ENCODE peak calls at places on chromosomes 7 and 10, in six cellular contexts. O is suprapubic skin, J is esophagus muscularis mucosa, N is HCT116, D is GM23338, M is K562. L is an unnamed sample. For H3K4me1, the result is how much of the 10 kb centered on the place peaks cover.

GRCh38 chr7:72413290-72413689 is 1.2 kb upstream of the CALN1 start:
- DNase-seq in O (no peak), J (no peak), N (no peak), D (no peak), M (no peak), L (no peak)

GRCh38 chr10:116765549-116766162 is 23.3 kb upstream of the HSPA12A start:
- DNase-seq in O (peak), J (no peak), N (peak), D (peak), M (peak), L (no peak)

GRCh38 chr7:93835684-93836083 is 54.9 kb downstream of the TFPI2 start:
- DNase-seq in O (no peak), J (no peak), N (no peak), D (no peak), M (no peak), L (no peak)

GRCh38 chr10:23918839-23919238 is 290.1 kb upstream of the KIAA1217 start:
- DNase-seq in O (no peak), J (peak), N (no peak), D (peak), M (no peak), L (no peak)

GRCh38 chr7:38880454-38880853 is 28.5 kb downstream of the VPS41 start:
- DNase-seq in O (no peak), J (no peak), N (no peak), D (no peak), M (no peak), L (no peak)

GRCh38 chr7:360454-361100 is 70.6 kb downstream of the FOXL3 start:
- DNase-seq in O (no peak), J (no peak), N (no peak), D (no peak), M (no peak), L (no peak)

GRCh38 chr10:88110822-88111221 is 247.4 kb downstream of the PTEN start:
- DNase-seq in O (no peak), J (no peak), N (no peak), D (no peak), M (no peak), L (no peak)

GRCh38 chr10:24721254-24722106 is 2.2 kb downstream of the ARHGAP21 start:
- DNase-seq in O (peak), J (peak), N (no peak), D (peak), M (peak), L (peak)

GRCh38 chr10:119783665-119784027 is 57.8 kb downstream of the INPP5F start:
- DNase-seq in O (no peak), J (no peak), N (no peak), D (no peak), M (no peak), L (no peak)

GRCh38 chr7:104231054-104232046 is 23.5 kb upstream of the ORC5 start:
- DNase-seq in O (no peak), J (no peak), N (peak), D (peak), M (peak), L (no peak)

GRCh38 chr7:158270856-158271413 is 316.7 kb downstream of the PTPRN2 start:
- DNase-seq in O (peak), J (no peak), N (no peak), D (no peak), M (no peak), L (no peak)

GRCh38 chr7:3162286-3162685 is 118.6 kb upstream of the CARD11 start:
- DNase-seq in O (no peak), J (no peak), N (no peak), D (peak), M (peak), L (no peak)

GRCh38 chr7:44184221-44184873 is 4.9 kb downstream of the GCK start:
- DNase-seq in O (no peak), J (no peak), N (peak), D (no peak), M (no peak), L (peak)

GRCh38 chr10:124740374-124741280 is 3.6 kb downstream of the FAM53B start:
- DNase-seq in O (no peak), J (no peak), N (no peak), D (peak), M (no peak), L (peak)

GRCh38 chr7:105655901-105656380 is 74.6 kb upstream of the EFCAB10 start:
- DNase-seq in O (no peak), J (no peak), N (no peak), D (no peak), M (no peak), L (no peak)

GRCh38 chr10:98172073-98172472 is 37.6 kb downstream of the R3HCC1L start:
- DNase-seq in O (no peak), J (no peak), N (no peak), D (no peak), M (no peak), L (no peak)

GRCh38 chr7:36928718-36929117 is 204.4 kb upstream of the AOAH start:
- DNase-seq in O (no peak), J (no peak), N (no peak), D (no peak), M (no peak), L (no peak)

GRCh38 chr10:96511044-96511945 is 2.4 kb downstream of the TLL2 start:
- DNase-seq in O (peak), J (peak), N (peak), D (peak), M (peak), L (peak)

GRCh38 chr10:47176903-47177860 is 122.8 kb upstream of the GDF10 start:
- DNase-seq in O (no peak), J (peak), N (no peak), D (no peak), M (no peak), L (no peak)

GRCh38 chr10:84783909-84784308 is 455.5 kb downstream of the CCSER2 start:
- DNase-seq in O (no peak), J (no peak), N (no peak), D (no peak), M (no peak), L (no peak)

GRCh38 chr10:3091346-3091787 is 24.0 kb downstream of the PFKP start:
- DNase-seq in O (no peak), J (no peak), N (peak), D (no peak), M (no peak), L (peak)

GRCh38 chr10:70132098-70133029 is at the start of gene AIFM2:
- DNase-seq in O (peak), J (no peak), N (peak), D (peak), M (peak), L (peak)

GRCh38 chr10:75012471-75012870 is 99.0 kb upstream of the SAMD8 start:
- DNase-seq in O (no peak), J (no peak), N (no peak), D (no peak), M (no peak), L (no peak)

GRCh38 chr10:127983701-127984100 is 76.8 kb downstream of the PTPRE start:
- DNase-seq in O (no peak), J (no peak), N (no peak), D (no peak), M (no peak), L (peak)

GRCh38 chr7:80609732-80610131 is 28.7 kb upstream of the CD36 start:
- DNase-seq in O (no peak), J (no peak), N (no peak), D (no peak), M (no peak), L (no peak)

GRCh38 chr7:31540786-31541185 is 26.9 kb downstream of the ITPRID1 start:
- DNase-seq in O (no peak), J (no peak), N (no peak), D (no peak), M (no peak), L (no peak)

GRCh38 chr7:105250239-105250638 is 138.5 kb downstream of the SRPK2 start:
- DNase-seq in O (no peak), J (no peak), N (no peak), D (no peak), M (no peak), L (no peak)

GRCh38 chr10:26215923-26216576 is 524 bp upstream of the GAD2 start:
- DNase-seq in O (no peak), J (peak), N (no peak), D (peak), M (no peak), L (no peak)

GRCh38 chr10:17237915-17238444 is 9.9 kb downstream of the VIM start:
- DNase-seq in O (no peak), J (no peak), N (no peak), D (no peak), M (no peak), L (no peak)

GRCh38 chr10:24963646-24964045 is 11.2 kb upstream of the PRTFDC1 start:
- DNase-seq in O (no peak), J (no peak), N (no peak), D (no peak), M (no peak), L (no peak)

GRCh38 chr10:15046626-15047025 is 2.9 kb downstream of the OLAH start:
- DNase-seq in O (no peak), J (no peak), N (no peak), D (no peak), M (no peak), L (no peak)

GRCh38 chr7:127850195-127850594 is 181.0 kb downstream of the LRRC4 start:
- DNase-seq in O (no peak), J (no peak), N (no peak), D (no peak), M (no peak), L (no peak)

GRCh38 chr10:114577133-114577532 is 80.9 kb downstream of the ABLIM1 start:
- DNase-seq in O (no peak), J (no peak), N (no peak), D (no peak), M (no peak), L (no peak)

GRCh38 chr10:103967433-103968142 is 648 bp downstream of the SLK start:
- DNase-seq in O (no peak), J (no peak), N (no peak), D (peak), M (peak), L (peak)

GRCh38 chr7:134599371-134599770 is 47.3 kb upstream of the BPGM start:
- DNase-seq in O (no peak), J (no peak), N (no peak), D (peak), M (no peak), L (no peak)

GRCh38 chr10:113585949-113586348 is 33.1 kb downstream of the HABP2 start:
- DNase-seq in O (no peak), J (no peak), N (no peak), D (no peak), M (peak), L (no peak)

GRCh38 chr7:35495377-35495776 is 199.6 kb downstream of the HERPUD2 start:
- DNase-seq in O (no peak), J (no peak), N (no peak), D (no peak), M (no peak), L (no peak)

GRCh38 chr7:85851571-85852193 is 664.8 kb upstream of the SEMA3D start:
- DNase-seq in O (no peak), J (no peak), N (peak), D (peak), M (no peak), L (no peak)

GRCh38 chr7:130879191-130879590 is 145.2 kb upstream of the KLF14 start:
- DNase-seq in O (no peak), J (no peak), N (no peak), D (no peak), M (no peak), L (no peak)

DNA sequence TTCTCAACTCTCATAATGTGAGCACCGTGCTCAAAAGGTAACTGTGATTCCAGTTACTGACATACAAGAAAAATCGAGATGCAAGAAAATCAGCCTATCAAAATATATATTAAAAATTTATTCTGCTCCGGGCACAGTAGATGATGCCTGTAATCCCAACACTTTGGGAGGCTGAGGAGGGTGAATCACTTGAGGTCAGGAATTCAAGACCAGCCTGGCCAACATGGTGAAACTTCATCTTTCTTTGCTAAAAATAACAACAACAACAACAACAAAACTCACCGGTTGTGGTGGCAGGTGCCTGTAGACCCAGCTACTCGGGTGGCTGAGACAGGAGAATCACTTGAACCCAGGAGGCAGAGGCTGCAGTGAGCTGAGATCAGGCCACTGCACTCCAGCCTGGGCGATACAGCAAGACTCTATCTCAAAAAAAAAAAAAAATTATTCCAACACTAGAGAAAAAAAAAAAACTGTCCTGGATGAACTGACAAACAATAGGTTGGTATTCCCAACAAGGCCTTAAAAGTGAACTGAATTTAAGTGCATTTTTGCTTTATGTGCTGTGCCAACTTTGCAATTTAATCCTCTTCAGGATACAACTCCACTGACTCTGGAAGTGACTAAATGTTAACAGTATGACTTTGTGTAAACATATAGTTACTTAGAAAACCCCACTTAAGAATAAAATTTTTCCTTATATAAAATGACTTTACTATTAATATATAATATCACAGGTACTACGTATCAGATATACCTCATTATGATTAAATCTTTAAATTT is 51.1 kb downstream of the JMJD1C start:
- DNase-seq in O (no peak), J (no peak), N (no peak), D (no peak), M (no peak), L (no peak)
- TF ChIP-seq POLR2AphosphoS5 in O (no peak), J (no peak), N (no peak), D (no peak), M (no peak), L (no peak)

GRCh38 chr10:6139470-6139869 is 50.6 kb downstream of the RBM17 start:
- DNase-seq in O (no peak), J (no peak), N (no peak), D (no peak), M (no peak), L (no peak)

GRCh38 chr10:6140141-6140841 is 51.5 kb downstream of the RBM17 start:
- DNase-seq in O (no peak), J (no peak), N (no peak), D (peak), M (no peak), L (peak)

GRCh38 chr10:6142644-6143043 is 53.8 kb downstream of the RBM17 start:
- DNase-seq in O (no peak), J (no peak), N (no peak), D (no peak), M (no peak), L (no peak)

GRCh38 chr10:6141296-6142151 is 52.7 kb downstream of the RBM17 start:
- DNase-seq in O (peak), J (no peak), N (no peak), D (no peak), M (peak), L (peak)

GRCh38 chr10:6140965-6141295 is 52.1 kb downstream of the RBM17 start:
- DNase-seq in O (no peak), J (no peak), N (no peak), D (no peak), M (no peak), L (no peak)
- H3K27ac ChIP-seq in O (peak), J (no peak), N (no peak), D (no peak), M (no peak), L (peak)

DNA sequence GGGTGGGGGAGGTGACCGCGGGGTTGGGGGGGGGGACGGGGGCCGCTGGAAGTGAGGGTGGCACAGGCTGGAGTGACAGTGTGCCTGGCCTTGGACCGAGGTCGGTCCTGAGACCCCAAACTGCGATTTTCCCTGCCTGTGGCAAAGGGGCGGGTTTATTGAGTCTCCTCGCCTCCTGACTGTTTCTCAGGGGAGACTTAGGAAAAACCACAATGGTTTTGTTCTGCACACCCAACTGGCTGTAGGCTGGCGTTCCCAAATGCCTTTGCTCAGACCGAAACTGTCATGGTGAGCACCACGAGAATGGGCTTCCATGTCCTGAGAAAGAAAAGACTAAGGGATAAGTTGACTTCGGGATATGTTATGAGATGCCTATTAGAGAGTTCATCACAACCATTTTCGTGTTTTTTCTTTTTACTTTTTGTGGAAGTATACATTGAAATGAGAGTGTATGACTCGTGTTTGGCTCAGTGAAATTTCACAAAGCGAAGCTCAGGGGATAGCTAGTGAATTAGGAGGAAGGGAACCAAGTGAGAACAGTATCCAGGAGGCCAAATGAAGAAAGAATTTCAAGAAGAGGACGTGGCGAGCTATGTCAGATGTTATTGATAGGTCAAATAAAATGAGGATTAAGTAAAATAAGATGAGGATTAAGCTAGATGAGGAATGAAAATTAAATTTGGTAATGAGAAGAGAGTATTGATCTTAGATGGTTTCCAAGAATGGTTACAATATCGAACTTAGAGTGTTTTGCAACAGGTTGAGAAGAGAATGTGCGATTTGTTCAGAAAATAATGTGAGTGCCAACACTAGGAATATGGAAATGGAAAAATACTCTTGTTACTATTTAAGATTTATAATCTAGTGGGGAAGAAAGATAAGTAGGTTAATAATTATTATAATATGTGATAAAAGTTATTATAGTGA is 918 bp downstream of the NET1 start:
- DNase-seq in O (no peak), J (no peak), N (no peak), D (peak), M (no peak), L (no peak)
- H3K4me1 ChIP-seq in O (under half), J (under half), N (under half), D (under half), M (under half), L (under half)

DNA sequence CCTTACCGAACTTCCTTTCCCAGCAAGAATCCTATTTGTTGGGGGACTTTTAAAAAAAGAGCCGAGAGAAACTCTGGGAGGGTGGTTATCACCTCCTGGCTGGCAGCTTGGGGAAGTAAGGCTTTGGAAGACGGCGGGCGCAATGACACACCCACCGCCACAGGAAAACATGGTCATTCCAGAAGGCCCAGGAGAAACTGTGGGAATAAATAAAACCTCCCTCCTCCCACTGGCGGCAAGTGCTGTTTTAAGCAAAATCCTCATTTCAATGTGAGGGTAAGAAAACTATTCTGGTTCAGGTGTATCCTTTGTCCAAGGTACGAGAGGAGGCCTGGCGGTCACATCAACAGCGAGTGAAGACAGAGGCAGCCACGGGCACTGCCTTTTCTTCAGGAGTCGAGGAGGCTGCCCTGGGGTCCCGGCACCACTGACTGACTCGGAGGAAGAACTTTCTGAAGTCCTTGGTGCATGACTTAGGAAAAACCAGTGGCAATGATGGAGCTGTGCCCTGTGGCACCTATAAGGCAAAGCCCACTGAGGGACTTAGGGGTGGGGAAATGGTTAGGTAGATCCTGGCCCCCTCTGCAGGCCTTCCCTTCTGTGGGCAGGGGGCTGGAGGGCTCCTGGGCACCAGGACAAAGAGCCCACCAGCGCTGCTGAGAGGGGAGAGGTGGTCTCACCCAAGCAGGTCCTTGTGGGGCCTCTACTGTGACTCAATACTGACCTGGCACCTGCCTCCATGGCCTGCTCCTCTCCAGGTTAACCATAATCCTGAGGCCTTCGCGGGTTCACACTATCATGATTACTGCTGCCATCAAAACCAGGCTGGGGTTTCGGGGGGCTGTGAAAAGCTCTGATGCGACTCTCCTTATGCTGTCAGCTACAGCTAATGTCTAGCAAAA is 21.4 kb downstream of the DNAJB12 start:
- DNase-seq in O (no peak), J (no peak), N (no peak), D (no peak), M (no peak), L (no peak)
- TF ChIP-seq POLR2AphosphoS5 in O (no peak), J (no peak), N (no peak), D (no peak), M (peak), L (peak)

DNA sequence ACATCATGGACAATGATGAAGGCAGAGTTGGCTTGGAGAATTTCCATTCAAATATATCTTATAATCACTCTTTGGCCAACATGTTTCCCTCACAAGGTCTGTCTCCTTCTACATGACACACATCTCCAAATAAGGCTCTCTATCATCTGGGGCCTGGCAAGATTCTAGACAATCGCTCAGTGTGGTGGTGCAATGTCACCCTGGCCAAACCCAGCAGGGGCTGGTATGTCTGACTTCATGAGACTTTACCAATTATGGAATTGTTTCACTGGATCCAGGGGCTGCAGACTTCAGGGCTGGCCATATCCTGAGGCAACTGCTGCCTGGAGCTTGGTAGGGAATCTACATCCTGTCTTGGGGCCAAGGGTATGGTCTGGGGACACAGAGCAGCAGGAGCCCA is 319.0 kb downstream of the PLXNA4 start:
- DNase-seq in O (no peak), J (no peak), N (no peak), D (no peak), M (no peak), L (no peak)
- H3K27ac ChIP-seq in O (no peak), J (peak), N (no peak), D (no peak), M (no peak), L (no peak)

L was measured in upper lobe of left lung.